ENCODE peak calls at places on chromosomes 2 and 18, in nine cellular contexts. One of them, this sample, is unnamed.

GRCh38 chr2:231621051-231621879 is 28.6 kb downstream of the TEX44 start:
- DNase-seq in SK-N-DZ: peak; percentile 69
- DNase-seq in coronary artery: no peak
- DNase-seq in ELF-1: peak; percentile 87
- DNase-seq in neural crest cell: no peak
- DNase-seq in mesothelial cell of epicardium: no peak
- DNase-seq in NCI-H146: peak; percentile 96
- DNase-seq in globus pallidus: no peak
- DNase-seq in K562: no peak
- DNase-seq in this sample: no peak

GRCh38 chr2:2528801-2529200 is 197.7 kb upstream of the MYT1L start:
- DNase-seq in SK-N-DZ: no peak
- DNase-seq in coronary artery: no peak
- DNase-seq in ELF-1: no peak
- DNase-seq in neural crest cell: no peak
- DNase-seq in mesothelial cell of epicardium: no peak
- DNase-seq in NCI-H146: no peak
- DNase-seq in globus pallidus: no peak
- DNase-seq in K562: no peak
- DNase-seq in this sample: no peak

GRCh38 chr18:2515408-2515807 is 55.9 kb downstream of the METTL4 start:
- DNase-seq in SK-N-DZ: no peak
- DNase-seq in coronary artery: no peak
- DNase-seq in ELF-1: no peak
- DNase-seq in neural crest cell: no peak
- DNase-seq in mesothelial cell of epicardium: no peak
- DNase-seq in NCI-H146: no peak
- DNase-seq in globus pallidus: no peak
- DNase-seq in K562: no peak
- DNase-seq in this sample: no peak

GRCh38 chr2:157055660-157056199 is 201.8 kb upstream of the GALNT5 start:
- DNase-seq in SK-N-DZ: no peak
- DNase-seq in coronary artery: no peak
- DNase-seq in ELF-1: no peak
- DNase-seq in neural crest cell: no peak
- DNase-seq in mesothelial cell of epicardium: no peak
- DNase-seq in NCI-H146: peak; percentile 13
- DNase-seq in globus pallidus: peak; percentile 56
- DNase-seq in K562: peak; percentile 9
- DNase-seq in this sample: no peak

GRCh38 chr2:60551241-60552095 is 2.0 kb downstream of the BCL11A start:
- DNase-seq in SK-N-DZ: peak; percentile 63
- DNase-seq in coronary artery: no peak
- DNase-seq in ELF-1: peak; percentile 63
- DNase-seq in neural crest cell: no peak
- DNase-seq in mesothelial cell of epicardium: no peak
- DNase-seq in NCI-H146: peak; percentile 32
- DNase-seq in globus pallidus: peak; percentile 27
- DNase-seq in K562: no peak
- DNase-seq in this sample: no peak

GRCh38 chr2:3377279-3377611 is 373 bp downstream of the EIPR1 start:
- DNase-seq in SK-N-DZ: peak; percentile 69
- DNase-seq in coronary artery: no peak
- DNase-seq in ELF-1: no peak
- DNase-seq in neural crest cell: no peak
- DNase-seq in mesothelial cell of epicardium: no peak
- DNase-seq in NCI-H146: no peak
- DNase-seq in globus pallidus: no peak
- DNase-seq in K562: peak; percentile 53
- DNase-seq in this sample: no peak

GRCh38 chr2:120669121-120669952 is 66.3 kb upstream of the GLI2 start:
- DNase-seq in SK-N-DZ: no peak
- DNase-seq in coronary artery: peak; percentile 59
- DNase-seq in ELF-1: peak; percentile 63
- DNase-seq in neural crest cell: peak; percentile 42
- DNase-seq in mesothelial cell of epicardium: no peak
- DNase-seq in NCI-H146: no peak
- DNase-seq in globus pallidus: no peak
- DNase-seq in K562: peak; percentile 31
- DNase-seq in this sample: no peak

GRCh38 chr2:39488450-39488849 is 51.4 kb upstream of the MAP4K3 start:
- DNase-seq in SK-N-DZ: no peak
- DNase-seq in coronary artery: no peak
- DNase-seq in ELF-1: no peak
- DNase-seq in neural crest cell: no peak
- DNase-seq in mesothelial cell of epicardium: no peak
- DNase-seq in NCI-H146: no peak
- DNase-seq in globus pallidus: no peak
- DNase-seq in K562: no peak
- DNase-seq in this sample: no peak

GRCh38 chr2:68357608-68358337 is 7.3 kb upstream of the PLEK start:
- DNase-seq in SK-N-DZ: peak; percentile 76
- DNase-seq in coronary artery: no peak
- DNase-seq in ELF-1: peak; percentile 60
- DNase-seq in neural crest cell: no peak
- DNase-seq in mesothelial cell of epicardium: no peak
- DNase-seq in NCI-H146: peak; percentile 78
- DNase-seq in globus pallidus: peak; percentile 45
- DNase-seq in K562: peak; percentile 67
- DNase-seq in this sample: no peak

GRCh38 chr18:51051105-51051712 is 21.2 kb downstream of the SMAD4 start:
- DNase-seq in SK-N-DZ: peak; percentile 43
- DNase-seq in coronary artery: no peak
- DNase-seq in ELF-1: peak; percentile 22
- DNase-seq in neural crest cell: no peak
- DNase-seq in mesothelial cell of epicardium: no peak
- DNase-seq in NCI-H146: peak; percentile 77
- DNase-seq in globus pallidus: peak; percentile 47
- DNase-seq in K562: peak; percentile 12
- DNase-seq in this sample: no peak

GRCh38 chr18:52341617-52342381 is 1.8 kb downstream of the DCC start:
- DNase-seq in SK-N-DZ: no peak
- DNase-seq in coronary artery: no peak
- DNase-seq in ELF-1: peak; percentile 49
- DNase-seq in neural crest cell: peak; percentile 38
- DNase-seq in mesothelial cell of epicardium: no peak
- DNase-seq in NCI-H146: peak; percentile 50
- DNase-seq in globus pallidus: peak; percentile 48
- DNase-seq in K562: no peak
- DNase-seq in this sample: no peak

GRCh38 chr2:218956039-218956438 is 3.4 kb upstream of the CDK5R2 start:
- DNase-seq in SK-N-DZ: no peak
- DNase-seq in coronary artery: no peak
- DNase-seq in ELF-1: no peak
- DNase-seq in neural crest cell: no peak
- DNase-seq in mesothelial cell of epicardium: no peak
- DNase-seq in NCI-H146: no peak
- DNase-seq in globus pallidus: no peak
- DNase-seq in K562: no peak
- DNase-seq in this sample: no peak

GRCh38 chr2:202821538-202822160 is 49.9 kb downstream of the ICA1L start:
- DNase-seq in SK-N-DZ: no peak
- DNase-seq in coronary artery: no peak
- DNase-seq in ELF-1: no peak
- DNase-seq in neural crest cell: no peak
- DNase-seq in mesothelial cell of epicardium: no peak
- DNase-seq in NCI-H146: no peak
- DNase-seq in globus pallidus: no peak
- DNase-seq in K562: no peak
- DNase-seq in this sample: no peak

GRCh38 chr2:127108090-127108523 is 1.2 kb upstream of the BIN1 start:
- DNase-seq in SK-N-DZ: no peak
- DNase-seq in coronary artery: peak; percentile 69
- DNase-seq in ELF-1: no peak
- DNase-seq in neural crest cell: no peak
- DNase-seq in mesothelial cell of epicardium: peak; percentile 6
- DNase-seq in NCI-H146: no peak
- DNase-seq in globus pallidus: peak; percentile 78
- DNase-seq in K562: no peak
- DNase-seq in this sample: no peak

GRCh38 chr2:18814387-18814786 is 225.0 kb upstream of the NT5C1B start:
- DNase-seq in SK-N-DZ: no peak
- DNase-seq in coronary artery: no peak
- DNase-seq in ELF-1: no peak
- DNase-seq in neural crest cell: no peak
- DNase-seq in mesothelial cell of epicardium: no peak
- DNase-seq in NCI-H146: no peak
- DNase-seq in globus pallidus: no peak
- DNase-seq in K562: no peak
- DNase-seq in this sample: no peak

GRCh38 chr2:32161296-32161695 is 4.4 kb upstream of the SLC30A6 start:
- DNase-seq in SK-N-DZ: no peak
- DNase-seq in coronary artery: no peak
- DNase-seq in ELF-1: no peak
- DNase-seq in neural crest cell: no peak
- DNase-seq in mesothelial cell of epicardium: no peak
- DNase-seq in NCI-H146: no peak
- DNase-seq in globus pallidus: no peak
- DNase-seq in K562: no peak
- DNase-seq in this sample: no peak

GRCh38 chr2:26001743-26002341 is 19.5 kb upstream of the KIF3C start:
- DNase-seq in SK-N-DZ: no peak
- DNase-seq in coronary artery: peak; percentile 79
- DNase-seq in ELF-1: no peak
- DNase-seq in neural crest cell: no peak
- DNase-seq in mesothelial cell of epicardium: no peak
- DNase-seq in NCI-H146: no peak
- DNase-seq in globus pallidus: peak; percentile 84
- DNase-seq in K562: no peak
- DNase-seq in this sample: no peak

GRCh38 chr2:182320106-182320505 is 106.7 kb downstream of the PDE1A start:
- DNase-seq in SK-N-DZ: no peak
- DNase-seq in coronary artery: no peak
- DNase-seq in ELF-1: no peak
- DNase-seq in neural crest cell: no peak
- DNase-seq in mesothelial cell of epicardium: no peak
- DNase-seq in NCI-H146: peak; percentile 75
- DNase-seq in globus pallidus: no peak
- DNase-seq in K562: no peak
- DNase-seq in this sample: no peak

This sample was measured in naive thymus-derived CD4-positive, alpha-beta T cell.